ENCODE peak calls at places on chromosomes 16 and 17, in ten cellular contexts. X is cardiac muscle cell; Q is heart left ventricle; P is CD8-positive, alpha-beta T cell; I is adipocyte; S is sigmoid colon; M is Caco-2; L is body of pancreas; Y is HCT116; O is heart right ventricle. V is an unnamed sample.

GRCh38 chr16:65845466-65846209 is 520.9 kb upstream of the CDH5 start:
- DNase-seq in P (no peak), X (peak; percentile 19), Q (no peak), Y (no peak), I (peak; percentile 22), S (no peak), L (no peak), M (no peak), O (no peak), V (no peak)

GRCh38 chr16:678858-679807 is 1.1 kb upstream of the STUB1 start:
- DNase-seq in L (peak; percentile 87), Q (peak; percentile 78), M (peak; percentile 78), S (peak; percentile 90), P (peak; percentile 36), X (peak; percentile 66), Y (no peak), I (peak; percentile 70), O (peak; percentile 82), V (peak; percentile 93)

GRCh38 chr16:85319208-85319983 is 207.1 kb upstream of the CIBAR2 start:
- DNase-seq in Y (no peak), P (no peak), S (no peak), L (no peak), M (no peak), I (no peak), X (no peak), O (no peak), Q (no peak), V (no peak)

GRCh38 chr17:34637041-34637547 is 57.7 kb downstream of the TMEM132E start:
- DNase-seq in I (no peak), X (no peak), Y (no peak), L (no peak), S (no peak), P (no peak), Q (no peak), M (no peak), O (no peak), V (no peak)

GRCh38 chr16:28091706-28092105 is 28.2 kb upstream of the GSG1L start:
- DNase-seq in O (no peak), Q (no peak), L (no peak), S (no peak), I (no peak), Y (no peak), X (no peak), P (no peak), M (no peak), V (no peak)

GRCh38 chr16:51228097-51228659 is 77.1 kb upstream of the SALL1 start:
- DNase-seq in L (no peak), Y (no peak), O (no peak), M (no peak), Q (no peak), X (no peak), S (no peak), P (no peak), I (no peak), V (no peak)

GRCh38 chr16:79127768-79128167 is 472.8 kb downstream of the MAF start:
- DNase-seq in L (no peak), O (no peak), P (no peak), Y (no peak), M (no peak), Q (no peak), X (no peak), S (no peak), I (no peak), V (no peak)

GRCh38 chr17:10757067-10757466 is 27.2 kb upstream of the TMEM220 start:
- DNase-seq in X (no peak), S (no peak), M (peak; percentile 61), O (no peak), Y (no peak), L (peak; percentile 72), I (no peak), P (no peak), Q (no peak), V (no peak)

GRCh38 chr17:36901506-36901905 is 35.8 kb upstream of the LHX1 start:
- DNase-seq in O (no peak), Y (no peak), I (peak; percentile 1), X (peak; percentile 15), L (no peak), Q (no peak), M (peak; percentile 46), P (no peak), S (no peak), V (peak; percentile 37)

GRCh38 chr17:56930739-56931337 is 17.0 kb upstream of the TRIM25 start:
- DNase-seq in P (no peak), L (no peak), O (no peak), I (no peak), S (no peak), Y (no peak), M (no peak), Q (no peak), X (no peak), V (no peak)

GRCh38 chr17:7587420-7587786 is 2.5 kb downstream of the SOX15 start:
- DNase-seq in I (peak; percentile 82), Q (no peak), S (no peak), P (no peak), L (no peak), Y (no peak), X (peak; percentile 76), M (no peak), O (no peak), V (peak; percentile 57)

GRCh38 chr17:7833795-7834553 is at the start of gene KDM6B:
- DNase-seq in X (peak; percentile 96), Q (peak; percentile 94), O (peak; percentile 94), L (peak; percentile 96), Y (peak; percentile 80), I (peak; percentile 97), S (peak; percentile 98), M (peak; percentile 83), P (peak; percentile 77), V (peak; percentile 82)

GRCh38 chr17:60230358-60230757 is 80.6 kb downstream of the CA4 start:
- DNase-seq in L (no peak), Y (no peak), I (no peak), Q (no peak), X (no peak), M (no peak), O (no peak), S (no peak), P (no peak), V (no peak)

GRCh38 chr16:50151744-50152143 is 1.4 kb upstream of the TENT4B start:
- DNase-seq in Y (no peak), S (no peak), Q (no peak), P (no peak), I (no peak), L (no peak), X (no peak), O (peak; percentile 13), M (no peak), V (no peak)

DNA sequence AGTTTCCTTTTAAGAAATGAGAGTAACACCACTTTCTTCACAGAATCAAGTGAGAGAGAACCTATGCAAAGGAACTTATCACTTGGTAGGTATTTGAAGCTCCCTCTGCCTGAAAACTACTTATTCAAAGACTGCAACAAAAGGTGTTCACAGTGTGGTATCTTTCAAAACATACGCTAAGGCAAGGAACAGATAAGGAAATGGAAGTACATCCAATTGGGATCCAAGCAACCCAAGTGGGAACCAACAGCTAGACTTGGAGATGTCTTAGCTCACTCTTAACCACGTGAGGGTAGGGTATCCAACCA is 431 bp upstream of the PPM1E start:
- DNase-seq in S (no peak), Y (no peak), X (no peak), O (no peak), Q (no peak), M (no peak), L (no peak), P (no peak), I (no peak), V (no peak)
- H3K27me3 ChIP-seq in S (peaks cover 58% of the 10 kb centered on the region), Y (no peaks in the 10 kb centered on the region), X (peaks cover 23% of the 10 kb centered on the region), O (peaks cover 76% of the 10 kb centered on the region), Q (peaks cover 22% of the 10 kb centered on the region), M (no peaks in the 10 kb centered on the region), L (peaks cover 8% of the 10 kb centered on the region), P (peaks cover 31% of the 10 kb centered on the region), I (peaks cover 31% of the 10 kb centered on the region), V (no peaks in the 10 kb centered on the region)

GRCh38 chr16:70801611-70802010 is 653 bp upstream of the VAC14 start:
- DNase-seq in X (no peak), P (no peak), I (no peak), Q (no peak), Y (no peak), O (no peak), M (no peak), S (no peak), L (no peak), V (no peak)
- H3K4me3 ChIP-seq in X (peak overlapping the region; percentile 84), P (peak overlapping the region; percentile 63), I (peak overlapping the region; percentile 98), Q (peak overlapping the region; percentile 91), Y (no peak overlapping the region), O (peak overlapping the region; percentile 76), M (peak overlapping the region; percentile 89), S (no peak overlapping the region), L (no peak overlapping the region), V (peak overlapping the region; percentile 90)

GRCh38 chr16:11582157-11582814 is 4.4 kb downstream of the LITAF start:
- DNase-seq in M (no peak), S (no peak), Y (no peak), L (no peak), O (no peak), I (no peak), Q (no peak), P (no peak), X (no peak), V (no peak)

GRCh38 chr16:11583889-11584565 is 2.7 kb downstream of the LITAF start:
- DNase-seq in O (no peak), S (no peak), M (no peak), Y (no peak), I (no peak), X (no peak), L (peak; percentile 28), P (no peak), Q (no peak), V (no peak)

GRCh38 chr16:11581677-11582076 is 5.0 kb downstream of the LITAF start:
- DNase-seq in I (no peak), Y (no peak), S (no peak), Q (no peak), X (no peak), M (no peak), O (no peak), P (no peak), L (no peak), V (no peak)

GRCh38 chr16:11585460-11586374 is 1.0 kb downstream of the LITAF start:
- DNase-seq in M (no peak), L (peak; percentile 43), Y (no peak), P (no peak), S (no peak), I (peak; percentile 48), O (peak; percentile 30), X (no peak), Q (no peak), V (no peak)

DNA sequence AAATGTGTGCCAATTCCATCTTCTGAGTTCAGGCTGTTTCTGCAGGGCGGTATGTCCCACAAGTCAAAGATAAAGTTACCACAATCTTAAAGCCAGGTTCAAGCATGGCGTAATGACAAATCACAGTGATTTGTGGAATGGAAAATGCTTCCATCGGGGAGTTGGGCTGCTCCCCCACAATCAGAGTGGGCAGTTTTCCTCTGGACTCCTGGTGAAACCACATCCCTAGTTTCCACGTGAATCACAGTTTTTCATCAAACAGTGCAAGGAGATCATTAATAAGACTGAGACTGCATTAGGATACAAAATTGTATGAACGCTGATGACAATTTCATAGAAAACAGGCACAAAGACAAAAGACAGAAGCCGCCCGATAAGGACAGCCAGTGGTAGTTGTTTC is 3.5 kb downstream of the LITAF start:
- DNase-seq in M (no peak), P (no peak), Y (no peak), O (no peak), L (no peak), S (no peak), I (peak; percentile 64), X (peak; percentile 91), Q (no peak), V (no peak)
- H3K4me1 ChIP-seq in M (peaks cover 22% of the 10 kb centered on the region), P (peaks cover 67% of the 10 kb centered on the region), Y (peaks cover 13% of the 10 kb centered on the region), O (peaks cover 8% of the 10 kb centered on the region), L (peaks cover 37% of the 10 kb centered on the region), S (peaks cover 25% of the 10 kb centered on the region), I (peaks cover 20% of the 10 kb centered on the region), X (peaks cover 18% of the 10 kb centered on the region), Q (peaks cover 46% of the 10 kb centered on the region), V (peaks cover 23% of the 10 kb centered on the region)

GRCh38 chr17:43092891-43093290 is 32.3 kb downstream of the BRCA1 start:
- DNase-seq in I (peak; percentile 34), Q (no peak), P (no peak), M (no peak), S (no peak), X (peak; percentile 40), O (no peak), Y (no peak), L (no peak), V (no peak)
- H3K27me3 ChIP-seq in I (peaks cover 7% of the 10 kb centered on the region), Q (no peaks in the 10 kb centered on the region), P (no peaks in the 10 kb centered on the region), M (no peaks in the 10 kb centered on the region), S (no peaks in the 10 kb centered on the region), X (no peaks in the 10 kb centered on the region), O (no peaks in the 10 kb centered on the region), Y (no peaks in the 10 kb centered on the region), L (no peaks in the 10 kb centered on the region), V (no peaks in the 10 kb centered on the region)

V was measured in SJCRH30.